ENCODE peak calls at places on chromosomes 16 and 17, in seven cellular contexts. D, F, A, Y, T, J and N are unnamed samples.

GRCh38 chr17:82960419-82961271 is 118.8 kb upstream of the METRNL start:
- DNase-seq in D (peak), F (no peak), A (no peak), Y (peak), T (no peak), J (no peak), N (no peak)

GRCh38 chr17:29677139-29677834 is 54.6 kb upstream of the CORO6 start:
- DNase-seq in D (peak), F (no peak), A (no peak), Y (peak), T (no peak), J (no peak), N (no peak)

GRCh38 chr17:80774643-80775281 is 216.9 kb upstream of the CHMP6 start:
- DNase-seq in D (no peak), F (no peak), A (no peak), Y (no peak), T (no peak), J (no peak), N (no peak)

GRCh38 chr16:51180719-51181494 is 29.8 kb upstream of the SALL1 start:
- DNase-seq in D (no peak), F (no peak), A (no peak), Y (no peak), T (no peak), J (no peak), N (no peak)

GRCh38 chr16:86595983-86596605 is 17.7 kb downstream of the FOXL1 start:
- DNase-seq in D (no peak), F (no peak), A (no peak), Y (no peak), T (no peak), J (no peak), N (no peak)

GRCh38 chr17:13485327-13485726 is 116.4 kb downstream of the HS3ST3A1 start:
- DNase-seq in D (no peak), F (no peak), A (no peak), Y (no peak), T (no peak), J (no peak), N (no peak)

GRCh38 chr16:48318630-48319029 is 66.6 kb downstream of the SIAH1 start:
- DNase-seq in D (peak), F (no peak), A (no peak), Y (no peak), T (peak), J (no peak), N (no peak)

GRCh38 chr17:50213026-50214015 is 11.9 kb upstream of the COL1A1 start:
- DNase-seq in D (no peak), F (no peak), A (peak), Y (no peak), T (no peak), J (no peak), N (no peak)

GRCh38 chr17:51185763-51186332 is 19.6 kb downstream of the NME2 start:
- DNase-seq in D (no peak), F (no peak), A (no peak), Y (no peak), T (no peak), J (no peak), N (no peak)

GRCh38 chr17:49835472-49835871 is 12.4 kb downstream of the TAC4 start:
- DNase-seq in D (no peak), F (no peak), A (no peak), Y (no peak), T (no peak), J (no peak), N (no peak)

GRCh38 chr16:9141813-9142212 is 50.4 kb downstream of the HAPSTR1 start:
- DNase-seq in D (no peak), F (peak), A (no peak), Y (no peak), T (no peak), J (no peak), N (no peak)

GRCh38 chr17:67326440-67326839 is 39.9 kb downstream of the PSMD12 start:
- DNase-seq in D (no peak), F (no peak), A (no peak), Y (no peak), T (no peak), J (no peak), N (no peak)

GRCh38 chr17:21510686-21511367 is 134.7 kb downstream of the KCNJ12 start:
- DNase-seq in D (no peak), F (no peak), A (no peak), Y (no peak), T (no peak), J (no peak), N (no peak)

GRCh38 chr16:3734758-3735221 is 17.5 kb upstream of the TRAP1 start:
- DNase-seq in D (no peak), F (no peak), A (no peak), Y (no peak), T (no peak), J (no peak), N (no peak)

GRCh38 chr17:28612936-28613872 is 781 bp downstream of the RSKR start:
- DNase-seq in D (no peak), F (no peak), A (peak), Y (no peak), T (peak), J (peak), N (peak)

GRCh38 chr17:68674271-68674925 is 73.2 kb upstream of the FAM20A start:
- DNase-seq in D (no peak), F (no peak), A (no peak), Y (no peak), T (no peak), J (no peak), N (no peak)

GRCh38 chr17:43880420-43880991 is 26.8 kb downstream of the MPP2 start:
- DNase-seq in D (no peak), F (peak), A (peak), Y (no peak), T (no peak), J (peak), N (peak)

GRCh38 chr17:43907425-43907981 is at the start of gene MPP2:
- DNase-seq in D (peak), F (peak), A (peak), Y (peak), T (peak), J (peak), N (peak)

GRCh38 chr17:2724783-2725164 is 13.2 kb upstream of the CLUH start:
- DNase-seq in D (peak), F (no peak), A (peak), Y (no peak), T (no peak), J (peak), N (peak)

GRCh38 chr16:78925071-78925714 is 675.3 kb downstream of the MAF start:
- DNase-seq in D (peak), F (peak), A (peak), Y (peak), T (no peak), J (no peak), N (peak)

GRCh38 chr16:62638964-62639861 is 603.0 kb upstream of the CDH8 start:
- DNase-seq in D (no peak), F (no peak), A (no peak), Y (no peak), T (no peak), J (no peak), N (no peak)

GRCh38 chr17:78249074-78249835 is 17.8 kb downstream of the TMEM235 start:
- DNase-seq in D (peak), F (no peak), A (no peak), Y (no peak), T (no peak), J (no peak), N (no peak)

GRCh38 chr16:20767577-20767976 is 3.8 kb downstream of the ACSM3 start:
- DNase-seq in D (no peak), F (no peak), A (no peak), Y (no peak), T (no peak), J (no peak), N (no peak)

GRCh38 chr16:20768121-20768520 is 4.3 kb downstream of the ACSM3 start:
- DNase-seq in D (no peak), F (no peak), A (no peak), Y (no peak), T (no peak), J (no peak), N (peak)

GRCh38 chr16:20765732-20766131 is 1.9 kb downstream of the ACSM3 start:
- DNase-seq in D (no peak), F (no peak), A (no peak), Y (no peak), T (no peak), J (no peak), N (no peak)

GRCh38 chr16:20768818-20769217 is 5.0 kb downstream of the ACSM3 start:
- DNase-seq in D (no peak), F (no peak), A (no peak), Y (no peak), T (no peak), J (no peak), N (no peak)

DNA sequence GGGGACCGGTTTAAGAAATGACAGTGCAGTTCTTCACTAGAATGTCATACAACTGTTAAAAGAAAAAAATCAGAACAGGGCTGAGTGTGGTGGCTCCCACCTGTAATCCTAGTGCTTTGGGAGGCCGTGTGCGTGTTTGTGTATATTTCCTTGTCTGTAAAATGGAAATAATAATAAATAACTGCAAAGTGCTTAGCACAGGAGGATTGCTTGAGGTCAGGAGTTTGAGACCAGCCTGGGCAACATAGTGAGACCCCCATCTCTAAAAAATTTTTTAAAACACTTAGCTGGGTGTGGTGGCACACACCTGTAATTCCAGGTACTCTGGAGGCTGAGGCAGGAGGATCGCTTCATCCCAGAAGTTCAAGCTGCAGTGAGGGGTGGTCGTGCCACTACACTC is 2.5 kb downstream of the ACSM3 start:
- DNase-seq in D (no peak), F (no peak), A (no peak), Y (no peak), T (no peak), J (no peak), N (no peak)
- TF ChIP-seq CTCF in D (no peak), F (no peak), A (no peak), Y (no peak), T (no peak), J (no peak), N (no peak)

DNA sequence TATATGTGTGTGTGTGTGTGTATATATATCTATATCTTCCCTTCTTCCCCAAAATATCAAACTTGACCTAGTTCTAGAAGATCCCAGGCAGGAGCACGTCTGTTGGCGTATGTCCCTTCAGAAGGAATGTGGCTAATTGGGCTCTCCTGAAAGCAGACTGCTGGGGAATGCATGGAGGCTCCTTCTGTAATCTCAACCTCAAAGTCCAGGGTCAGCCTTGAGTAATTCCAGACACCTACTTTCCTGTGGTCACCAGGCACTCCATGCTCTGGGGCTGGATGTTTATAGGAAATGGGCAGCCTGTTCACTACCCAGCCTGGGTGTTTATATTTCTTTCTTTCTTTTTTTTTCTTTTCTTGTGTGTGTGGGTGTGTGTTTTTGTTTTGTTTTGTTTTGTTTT is 13.4 kb downstream of the BCO1 start:
- DNase-seq in D (no peak), F (no peak), A (no peak), Y (no peak), T (peak), J (no peak), N (no peak)
- H3K4me3 ChIP-seq in D (no peak), F (no peak), A (no peak), Y (no peak), T (no peak), J (no peak), N (no peak)

GRCh38 chr17:74923538-74924249 is 379 bp upstream of the OTOP2 start:
- DNase-seq in D (peak), F (peak), A (peak), Y (peak), T (peak), J (peak), N (peak)
- TF ChIP-seq CTCF in D (peak), F (peak), A (peak), Y (peak), T (peak), J (peak), N (peak)

DNA sequence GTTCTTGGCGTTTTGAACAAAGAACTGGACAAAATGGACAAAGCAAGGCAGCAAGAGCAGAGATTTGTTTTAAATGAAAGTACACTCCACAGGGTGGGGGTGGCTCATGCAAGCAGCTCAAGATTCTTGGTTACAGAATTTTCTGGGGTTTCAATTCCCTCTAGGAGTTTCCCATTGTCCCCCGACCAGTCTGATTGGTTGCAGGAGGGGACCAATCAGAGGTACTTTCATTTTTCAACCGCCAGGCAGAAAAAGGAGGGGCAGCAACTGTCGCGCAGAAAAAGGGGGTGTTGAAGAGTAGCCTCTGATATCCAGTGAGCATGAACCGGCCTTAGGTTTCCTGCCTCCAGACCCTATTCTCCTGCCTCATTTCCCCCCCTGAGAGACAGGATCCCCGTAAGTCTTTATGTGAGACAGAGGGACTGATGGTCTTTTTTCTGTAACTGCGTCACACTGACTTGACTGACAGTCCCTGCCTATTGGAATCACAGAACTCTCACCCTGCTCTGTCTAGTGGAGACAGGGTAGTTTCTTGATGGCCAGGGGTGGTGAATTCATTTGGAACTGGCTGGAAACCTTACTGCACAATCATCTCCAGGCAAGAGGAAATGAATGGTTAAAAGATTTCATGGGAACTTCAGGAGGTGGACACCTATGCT is 59.4 kb upstream of the ALOX12 start:
- DNase-seq in D (peak), F (no peak), A (peak), Y (no peak), T (no peak), J (no peak), N (no peak)
- H3K4me3 ChIP-seq in D (peak), F (peak), A (peak), Y (peak), T (peak), J (no peak), N (no peak)

DNA sequence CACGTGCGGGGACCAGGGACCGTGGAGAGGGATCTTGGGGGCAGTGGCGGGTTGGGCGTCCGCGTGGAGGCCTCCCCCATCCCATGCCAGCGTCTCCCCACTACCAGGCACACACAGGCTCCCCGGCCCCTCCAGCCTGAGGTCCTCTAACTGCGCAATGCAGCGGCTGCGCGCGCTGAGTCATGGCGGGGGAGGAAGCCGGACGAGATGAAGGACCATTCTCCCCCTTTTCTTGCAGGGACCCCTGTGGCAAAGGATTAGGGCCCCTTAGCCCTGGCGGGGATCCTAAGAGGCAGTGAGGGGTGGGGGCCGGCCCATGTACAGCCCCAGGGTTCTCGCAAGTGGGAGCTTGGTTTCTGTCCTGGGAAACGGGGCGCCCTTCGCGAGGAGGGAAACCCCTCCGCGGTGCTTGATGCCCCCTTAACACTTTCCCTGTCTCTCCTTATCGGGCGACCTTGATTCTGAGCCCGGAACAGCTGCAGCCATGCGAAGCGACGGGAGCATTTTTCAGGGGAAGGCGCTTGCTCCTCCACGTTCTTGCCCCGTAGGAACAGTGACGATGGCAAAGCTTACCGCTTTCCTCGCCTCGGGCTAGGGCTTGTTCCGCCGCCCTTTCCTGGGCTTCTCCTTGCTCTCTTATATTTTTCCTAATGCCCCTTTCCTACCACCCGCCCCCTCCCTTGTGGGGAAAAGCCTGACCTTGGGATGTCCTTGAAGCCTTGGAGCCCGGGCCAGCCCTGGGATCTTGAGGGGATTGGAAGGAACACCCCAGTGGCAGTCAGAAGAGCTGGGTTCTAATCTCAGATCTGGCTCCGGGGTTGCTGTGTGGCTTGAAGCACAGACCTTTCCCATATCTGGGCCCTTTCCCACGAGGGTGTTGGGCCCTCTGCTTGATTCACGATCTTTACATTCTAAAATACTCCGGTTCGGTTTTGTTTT is 652 bp downstream of the ALDOA start:
- DNase-seq in D (peak), F (peak), A (peak), Y (no peak), T (peak), J (no peak), N (peak)
- TF ChIP-seq CTCF in D (no peak), F (no peak), A (no peak), Y (no peak), T (no peak), J (no peak), N (no peak)

GRCh38 chr17:19006698-19007097 is 2.1 kb upstream of the FAM83G start:
- DNase-seq in D (no peak), F (no peak), A (no peak), Y (no peak), T (no peak), J (no peak), N (no peak)

GRCh38 chr17:19004601-19005441 is at the start of gene FAM83G:
- DNase-seq in D (peak), F (peak), A (peak), Y (peak), T (peak), J (no peak), N (peak)

GRCh38 chr17:19003966-19004600 is 481 bp downstream of the FAM83G start:
- DNase-seq in D (no peak), F (no peak), A (peak), Y (no peak), T (no peak), J (no peak), N (peak)

GRCh38 chr17:19005789-19006430 is 1.3 kb upstream of the FAM83G start:
- DNase-seq in D (no peak), F (no peak), A (no peak), Y (no peak), T (no peak), J (no peak), N (no peak)

GRCh38 chr17:19005442-19005773 is 844 bp upstream of the FAM83G start:
- DNase-seq in D (no peak), F (no peak), A (no peak), Y (no peak), T (no peak), J (no peak), N (no peak)
- H3K4me3 ChIP-seq in D (no peak), F (no peak), A (no peak), Y (no peak), T (no peak), J (no peak), N (no peak)

DNA sequence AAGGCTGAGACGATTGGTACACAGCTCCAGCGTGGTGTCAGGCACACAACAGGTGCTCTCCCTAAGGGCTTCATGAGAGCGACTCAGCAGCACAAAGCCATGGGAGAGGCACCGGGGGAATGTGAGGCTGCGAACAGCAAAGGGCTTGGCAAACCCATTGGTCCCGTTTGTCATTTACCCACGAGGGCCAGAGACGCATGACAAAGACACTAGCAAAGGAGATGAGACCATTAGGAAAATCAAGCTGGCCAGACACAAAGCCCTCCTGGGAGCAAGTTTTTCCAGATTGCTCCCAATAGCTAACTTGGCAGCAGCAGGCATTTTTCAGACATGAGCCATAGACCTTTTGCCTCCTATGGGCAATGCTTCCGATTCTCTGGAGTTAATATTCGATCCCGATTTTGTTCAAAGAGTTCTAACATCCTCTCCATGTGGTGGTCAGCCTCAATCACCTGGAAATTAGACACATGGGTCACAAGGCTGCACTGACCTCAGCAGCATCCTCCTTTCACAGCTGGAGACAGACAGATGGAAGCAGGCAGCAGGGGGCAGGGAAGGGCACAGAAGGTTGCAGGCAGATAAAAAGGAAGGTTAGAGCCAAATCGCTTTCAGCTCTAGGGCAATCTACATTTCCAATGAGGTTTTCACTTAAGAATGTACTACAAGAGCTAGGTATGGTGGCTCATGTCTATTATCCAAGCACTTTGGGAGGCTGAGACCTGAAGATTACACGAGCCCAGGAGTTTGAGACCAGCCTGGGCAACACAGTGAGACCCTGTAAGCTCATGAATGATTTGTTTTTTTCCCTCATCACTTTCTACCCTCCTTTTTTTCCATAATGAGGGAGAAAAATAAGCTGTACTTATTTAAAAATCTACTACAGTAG is 38.1 kb downstream of the TK2 start:
- DNase-seq in D (peak), F (no peak), A (no peak), Y (no peak), T (peak), J (peak), N (peak)
- TF ChIP-seq CTCF in D (peak), F (no peak), A (no peak), Y (no peak), T (peak), J (no peak), N (peak)